ENCODE peak calls at places on chromosome 22, in ten cellular contexts. One of them, this sample, is unnamed.

GRCh38 chr22:24001314-24001713 is 3.9 kb downstream of the GSTT4 start:
- DNase-seq in skeletal muscle cell: no peak
- DNase-seq in PC-9: no peak
- DNase-seq in effector CD8-positive, alpha-beta T cell: no peak
- DNase-seq in Ammon's horn: no peak
- DNase-seq in MCF 10A: no peak
- DNase-seq in HEK293T: no peak
- DNase-seq in NCI-H526 treated with DMSO at 0.1 percent for 48 hours: no peak
- DNase-seq in activated T-cell treated with anti-CD3 and anti-CD28 coated beads, Interleukin-2, amount 50 U/mL, for 24 hours: no peak
- DNase-seq in Caco-2: no peak
- DNase-seq in this sample: no peak

GRCh38 chr22:36595154-36595553 is 66.2 kb upstream of the EIF3D start:
- DNase-seq in skeletal muscle cell: no peak
- DNase-seq in PC-9: no peak
- DNase-seq in effector CD8-positive, alpha-beta T cell: no peak
- DNase-seq in Ammon's horn: no peak
- DNase-seq in MCF 10A: no peak
- DNase-seq in HEK293T: no peak
- DNase-seq in NCI-H526 treated with DMSO at 0.1 percent for 48 hours: no peak
- DNase-seq in activated T-cell treated with anti-CD3 and anti-CD28 coated beads, Interleukin-2, amount 50 U/mL, for 24 hours: no peak
- DNase-seq in Caco-2: no peak
- DNase-seq in this sample: no peak

GRCh38 chr22:30572840-30573593 is 1.4 kb downstream of the GAL3ST1 start:
- DNase-seq in skeletal muscle cell: no peak
- DNase-seq in PC-9: no peak
- DNase-seq in effector CD8-positive, alpha-beta T cell: no peak
- DNase-seq in Ammon's horn: peak
- DNase-seq in MCF 10A: no peak
- DNase-seq in HEK293T: no peak
- DNase-seq in NCI-H526 treated with DMSO at 0.1 percent for 48 hours: no peak
- DNase-seq in activated T-cell treated with anti-CD3 and anti-CD28 coated beads, Interleukin-2, amount 50 U/mL, for 24 hours: no peak
- DNase-seq in Caco-2: no peak
- DNase-seq in this sample: peak

GRCh38 chr22:37231406-37232139 is 12.5 kb downstream of the RAC2 start:
- DNase-seq in skeletal muscle cell: no peak
- DNase-seq in PC-9: no peak
- DNase-seq in effector CD8-positive, alpha-beta T cell: peak
- DNase-seq in Ammon's horn: no peak
- DNase-seq in MCF 10A: no peak
- DNase-seq in HEK293T: no peak
- DNase-seq in NCI-H526 treated with DMSO at 0.1 percent for 48 hours: no peak
- DNase-seq in activated T-cell treated with anti-CD3 and anti-CD28 coated beads, Interleukin-2, amount 50 U/mL, for 24 hours: peak
- DNase-seq in Caco-2: peak
- DNase-seq in this sample: no peak

GRCh38 chr22:48309115-48309705 is 1518.5 kb downstream of the BRD1 start:
- DNase-seq in skeletal muscle cell: no peak
- DNase-seq in PC-9: no peak
- DNase-seq in effector CD8-positive, alpha-beta T cell: no peak
- DNase-seq in Ammon's horn: no peak
- DNase-seq in MCF 10A: no peak
- DNase-seq in HEK293T: no peak
- DNase-seq in NCI-H526 treated with DMSO at 0.1 percent for 48 hours: no peak
- DNase-seq in activated T-cell treated with anti-CD3 and anti-CD28 coated beads, Interleukin-2, amount 50 U/mL, for 24 hours: no peak
- DNase-seq in Caco-2: no peak
- DNase-seq in this sample: no peak

GRCh38 chr22:44658371-44658953 is 43.5 kb upstream of the PRR5 start:
- DNase-seq in skeletal muscle cell: peak
- DNase-seq in PC-9: no peak
- DNase-seq in effector CD8-positive, alpha-beta T cell: no peak
- DNase-seq in Ammon's horn: peak
- DNase-seq in MCF 10A: no peak
- DNase-seq in HEK293T: no peak
- DNase-seq in NCI-H526 treated with DMSO at 0.1 percent for 48 hours: no peak
- DNase-seq in activated T-cell treated with anti-CD3 and anti-CD28 coated beads, Interleukin-2, amount 50 U/mL, for 24 hours: no peak
- DNase-seq in Caco-2: no peak
- DNase-seq in this sample: no peak

GRCh38 chr22:27170491-27170890 is 513.1 kb downstream of the MIAT start:
- DNase-seq in skeletal muscle cell: peak
- DNase-seq in PC-9: no peak
- DNase-seq in effector CD8-positive, alpha-beta T cell: no peak
- DNase-seq in Ammon's horn: no peak
- DNase-seq in MCF 10A: peak
- DNase-seq in HEK293T: no peak
- DNase-seq in NCI-H526 treated with DMSO at 0.1 percent for 48 hours: no peak
- DNase-seq in activated T-cell treated with anti-CD3 and anti-CD28 coated beads, Interleukin-2, amount 50 U/mL, for 24 hours: no peak
- DNase-seq in Caco-2: no peak
- DNase-seq in this sample: peak

GRCh38 chr22:17266261-17266971 is 47.2 kb upstream of the ADA2 start:
- DNase-seq in skeletal muscle cell: peak
- DNase-seq in PC-9: no peak
- DNase-seq in effector CD8-positive, alpha-beta T cell: no peak
- DNase-seq in Ammon's horn: peak
- DNase-seq in MCF 10A: no peak
- DNase-seq in HEK293T: peak
- DNase-seq in NCI-H526 treated with DMSO at 0.1 percent for 48 hours: peak
- DNase-seq in activated T-cell treated with anti-CD3 and anti-CD28 coated beads, Interleukin-2, amount 50 U/mL, for 24 hours: no peak
- DNase-seq in Caco-2: peak
- DNase-seq in this sample: peak

GRCh38 chr22:28829358-28830181 is 29.2 kb upstream of the XBP1 start:
- DNase-seq in skeletal muscle cell: peak
- DNase-seq in PC-9: peak
- DNase-seq in effector CD8-positive, alpha-beta T cell: peak
- DNase-seq in Ammon's horn: peak
- DNase-seq in MCF 10A: peak
- DNase-seq in HEK293T: peak
- DNase-seq in NCI-H526 treated with DMSO at 0.1 percent for 48 hours: no peak
- DNase-seq in activated T-cell treated with anti-CD3 and anti-CD28 coated beads, Interleukin-2, amount 50 U/mL, for 24 hours: peak
- DNase-seq in Caco-2: peak
- DNase-seq in this sample: peak

GRCh38 chr22:49129736-49130135 is 697.9 kb downstream of the BRD1 start:
- DNase-seq in skeletal muscle cell: no peak
- DNase-seq in PC-9: peak
- DNase-seq in effector CD8-positive, alpha-beta T cell: no peak
- DNase-seq in Ammon's horn: no peak
- DNase-seq in MCF 10A: no peak
- DNase-seq in HEK293T: no peak
- DNase-seq in NCI-H526 treated with DMSO at 0.1 percent for 48 hours: no peak
- DNase-seq in activated T-cell treated with anti-CD3 and anti-CD28 coated beads, Interleukin-2, amount 50 U/mL, for 24 hours: no peak
- DNase-seq in Caco-2: no peak
- DNase-seq in this sample: no peak

GRCh38 chr22:25159028-25159427 is 40.6 kb upstream of the CRYBB3 start:
- DNase-seq in skeletal muscle cell: peak
- DNase-seq in PC-9: no peak
- DNase-seq in effector CD8-positive, alpha-beta T cell: no peak
- DNase-seq in Ammon's horn: peak
- DNase-seq in MCF 10A: peak
- DNase-seq in HEK293T: no peak
- DNase-seq in NCI-H526 treated with DMSO at 0.1 percent for 48 hours: no peak
- DNase-seq in activated T-cell treated with anti-CD3 and anti-CD28 coated beads, Interleukin-2, amount 50 U/mL, for 24 hours: no peak
- DNase-seq in Caco-2: no peak
- DNase-seq in this sample: no peak

GRCh38 chr22:32957093-32957835 is 100.9 kb downstream of the SYN3 start:
- DNase-seq in skeletal muscle cell: no peak
- DNase-seq in PC-9: no peak
- DNase-seq in effector CD8-positive, alpha-beta T cell: no peak
- DNase-seq in Ammon's horn: no peak
- DNase-seq in MCF 10A: no peak
- DNase-seq in HEK293T: no peak
- DNase-seq in NCI-H526 treated with DMSO at 0.1 percent for 48 hours: no peak
- DNase-seq in activated T-cell treated with anti-CD3 and anti-CD28 coated beads, Interleukin-2, amount 50 U/mL, for 24 hours: no peak
- DNase-seq in Caco-2: no peak
- DNase-seq in this sample: no peak

GRCh38 chr22:40757071-40757470 is 62.1 kb downstream of the SLC25A17 start:
- DNase-seq in skeletal muscle cell: peak
- DNase-seq in PC-9: peak
- DNase-seq in effector CD8-positive, alpha-beta T cell: no peak
- DNase-seq in Ammon's horn: no peak
- DNase-seq in MCF 10A: no peak
- DNase-seq in HEK293T: no peak
- DNase-seq in NCI-H526 treated with DMSO at 0.1 percent for 48 hours: no peak
- DNase-seq in activated T-cell treated with anti-CD3 and anti-CD28 coated beads, Interleukin-2, amount 50 U/mL, for 24 hours: no peak
- DNase-seq in Caco-2: no peak
- DNase-seq in this sample: no peak

GRCh38 chr22:23838686-23839468 is at the start of gene DERL3:
- DNase-seq in skeletal muscle cell: peak
- DNase-seq in PC-9: peak
- DNase-seq in effector CD8-positive, alpha-beta T cell: peak
- DNase-seq in Ammon's horn: peak
- DNase-seq in MCF 10A: peak
- DNase-seq in HEK293T: peak
- DNase-seq in NCI-H526 treated with DMSO at 0.1 percent for 48 hours: peak
- DNase-seq in activated T-cell treated with anti-CD3 and anti-CD28 coated beads, Interleukin-2, amount 50 U/mL, for 24 hours: peak
- DNase-seq in Caco-2: peak
- DNase-seq in this sample: peak

GRCh38 chr22:35160268-35160667 is 94.3 kb downstream of the ISX start:
- DNase-seq in skeletal muscle cell: no peak
- DNase-seq in PC-9: no peak
- DNase-seq in effector CD8-positive, alpha-beta T cell: no peak
- DNase-seq in Ammon's horn: no peak
- DNase-seq in MCF 10A: no peak
- DNase-seq in HEK293T: no peak
- DNase-seq in NCI-H526 treated with DMSO at 0.1 percent for 48 hours: no peak
- DNase-seq in activated T-cell treated with anti-CD3 and anti-CD28 coated beads, Interleukin-2, amount 50 U/mL, for 24 hours: no peak
- DNase-seq in Caco-2: no peak
- DNase-seq in this sample: no peak

This sample was measured in body of pancreas.